ENCODE peak calls at places on chromosome 9, in seven cellular contexts. One of them, this sample, is unnamed.

GRCh38 chr9:76873821-76874220 is 32.1 kb downstream of the PRUNE2 start:
- DNase-seq in pancreas: no peak
- DNase-seq in heart left ventricle: no peak
- DNase-seq in PC-9: no peak
- DNase-seq in uterus: no peak
- DNase-seq in cardiac muscle cell: no peak
- DNase-seq in breast epithelium: no peak
- DNase-seq in this sample: no peak

GRCh38 chr9:89687216-89687615 is 82.4 kb downstream of the GADD45G start:
- DNase-seq in pancreas: no peak
- DNase-seq in heart left ventricle: no peak
- DNase-seq in PC-9: no peak
- DNase-seq in uterus: no peak
- DNase-seq in cardiac muscle cell: no peak
- DNase-seq in breast epithelium: no peak
- DNase-seq in this sample: no peak

GRCh38 chr9:131174681-131175239 is 49.4 kb downstream of the NUP214 start:
- DNase-seq in pancreas: no peak
- DNase-seq in heart left ventricle: no peak
- DNase-seq in PC-9: no peak
- DNase-seq in uterus: no peak
- DNase-seq in cardiac muscle cell: no peak
- DNase-seq in breast epithelium: no peak
- DNase-seq in this sample: no peak

GRCh38 chr9:98998441-98999151 is 54.9 kb downstream of the COL15A1 start:
- DNase-seq in pancreas: peak; percentile 76
- DNase-seq in heart left ventricle: peak; percentile 92
- DNase-seq in PC-9: peak; percentile 67
- DNase-seq in uterus: peak; percentile 86
- DNase-seq in cardiac muscle cell: peak; percentile 87
- DNase-seq in breast epithelium: peak; percentile 76
- DNase-seq in this sample: peak; percentile 74

GRCh38 chr9:519579-519978 is 304.9 kb downstream of the DOCK8 start:
- DNase-seq in pancreas: no peak
- DNase-seq in heart left ventricle: no peak
- DNase-seq in PC-9: no peak
- DNase-seq in uterus: no peak
- DNase-seq in cardiac muscle cell: no peak
- DNase-seq in breast epithelium: no peak
- DNase-seq in this sample: no peak

GRCh38 chr9:90991953-90992352 is 190.3 kb downstream of the SYK start:
- DNase-seq in pancreas: no peak
- DNase-seq in heart left ventricle: no peak
- DNase-seq in PC-9: no peak
- DNase-seq in uterus: no peak
- DNase-seq in cardiac muscle cell: peak; percentile 18
- DNase-seq in breast epithelium: no peak
- DNase-seq in this sample: no peak

GRCh38 chr9:114238471-114238870 is 83.1 kb downstream of the COL27A1 start:
- DNase-seq in pancreas: no peak
- DNase-seq in heart left ventricle: no peak
- DNase-seq in PC-9: no peak
- DNase-seq in uterus: peak; percentile 37
- DNase-seq in cardiac muscle cell: peak; percentile 57
- DNase-seq in breast epithelium: no peak
- DNase-seq in this sample: no peak

GRCh38 chr9:105118646-105119045 is 125.8 kb upstream of the SLC44A1 start:
- DNase-seq in pancreas: no peak
- DNase-seq in heart left ventricle: no peak
- DNase-seq in PC-9: peak; percentile 43
- DNase-seq in uterus: no peak
- DNase-seq in cardiac muscle cell: no peak
- DNase-seq in breast epithelium: no peak
- DNase-seq in this sample: no peak

GRCh38 chr9:36961568-36962360 is 72.3 kb downstream of the PAX5 start:
- DNase-seq in pancreas: no peak
- DNase-seq in heart left ventricle: no peak
- DNase-seq in PC-9: no peak
- DNase-seq in uterus: no peak
- DNase-seq in cardiac muscle cell: peak; percentile 23
- DNase-seq in breast epithelium: no peak
- DNase-seq in this sample: no peak

GRCh38 chr9:71752928-71753327 is 15.4 kb downstream of the CEMIP2 start:
- DNase-seq in pancreas: no peak
- DNase-seq in heart left ventricle: no peak
- DNase-seq in PC-9: no peak
- DNase-seq in uterus: no peak
- DNase-seq in cardiac muscle cell: no peak
- DNase-seq in breast epithelium: no peak
- DNase-seq in this sample: no peak

GRCh38 chr9:99400184-99400731 is 178.2 kb downstream of the SEC61B start:
- DNase-seq in pancreas: no peak
- DNase-seq in heart left ventricle: peak; percentile 70
- DNase-seq in PC-9: no peak
- DNase-seq in uterus: no peak
- DNase-seq in cardiac muscle cell: no peak
- DNase-seq in breast epithelium: no peak
- DNase-seq in this sample: no peak

GRCh38 chr9:88251903-88252302 is 113.6 kb upstream of the SPATA31C2 start:
- DNase-seq in pancreas: no peak
- DNase-seq in heart left ventricle: no peak
- DNase-seq in PC-9: no peak
- DNase-seq in uterus: no peak
- DNase-seq in cardiac muscle cell: no peak
- DNase-seq in breast epithelium: no peak
- DNase-seq in this sample: no peak

GRCh38 chr9:111114486-111114885 is 76.2 kb upstream of the LPAR1 start:
- DNase-seq in pancreas: no peak
- DNase-seq in heart left ventricle: no peak
- DNase-seq in PC-9: no peak
- DNase-seq in uterus: no peak
- DNase-seq in cardiac muscle cell: no peak
- DNase-seq in breast epithelium: no peak
- DNase-seq in this sample: no peak

GRCh38 chr9:27247756-27248155 is 49.2 kb downstream of the EQTN start:
- DNase-seq in pancreas: peak; percentile 15
- DNase-seq in heart left ventricle: no peak
- DNase-seq in PC-9: peak; percentile 50
- DNase-seq in uterus: no peak
- DNase-seq in cardiac muscle cell: peak; percentile 82
- DNase-seq in breast epithelium: no peak
- DNase-seq in this sample: peak; percentile 52

GRCh38 chr9:297104-297794 is 82.6 kb downstream of the DOCK8 start:
- DNase-seq in pancreas: peak; percentile 20
- DNase-seq in heart left ventricle: no peak
- DNase-seq in PC-9: peak; percentile 28
- DNase-seq in uterus: no peak
- DNase-seq in cardiac muscle cell: no peak
- DNase-seq in breast epithelium: peak; percentile 63
- DNase-seq in this sample: no peak

GRCh38 chr9:74951725-74952151 is 974 bp downstream of the C9orf40 start:
- DNase-seq in pancreas: peak; percentile 43
- DNase-seq in heart left ventricle: peak; percentile 80
- DNase-seq in PC-9: peak; percentile 37
- DNase-seq in uterus: peak; percentile 47
- DNase-seq in cardiac muscle cell: peak; percentile 39
- DNase-seq in breast epithelium: peak; percentile 57
- DNase-seq in this sample: peak; percentile 43

GRCh38 chr9:89953824-89954223 is 349.0 kb downstream of the GADD45G start:
- DNase-seq in pancreas: no peak
- DNase-seq in heart left ventricle: no peak
- DNase-seq in PC-9: no peak
- DNase-seq in uterus: no peak
- DNase-seq in cardiac muscle cell: no peak
- DNase-seq in breast epithelium: no peak
- DNase-seq in this sample: no peak

GRCh38 chr9:136036050-136036449 is 59.0 kb downstream of the NACC2 start:
- DNase-seq in pancreas: no peak
- DNase-seq in heart left ventricle: no peak
- DNase-seq in PC-9: no peak
- DNase-seq in uterus: no peak
- DNase-seq in cardiac muscle cell: no peak
- DNase-seq in breast epithelium: no peak
- DNase-seq in this sample: no peak

GRCh38 chr9:5947912-5948311 is 57.2 kb downstream of the MLANA start:
- DNase-seq in pancreas: no peak
- DNase-seq in heart left ventricle: no peak
- DNase-seq in PC-9: peak; percentile 2
- DNase-seq in uterus: no peak
- DNase-seq in cardiac muscle cell: peak; percentile 5
- DNase-seq in breast epithelium: no peak
- DNase-seq in this sample: no peak

GRCh38 chr9:83508072-83508471 is 30.1 kb downstream of the FRMD3 start:
- DNase-seq in pancreas: no peak
- DNase-seq in heart left ventricle: no peak
- DNase-seq in PC-9: no peak
- DNase-seq in uterus: no peak
- DNase-seq in cardiac muscle cell: peak; percentile 12
- DNase-seq in breast epithelium: no peak
- DNase-seq in this sample: no peak

GRCh38 chr9:109507421-109507838 is 9.3 kb upstream of the PTPN3 start:
- DNase-seq in pancreas: no peak
- DNase-seq in heart left ventricle: no peak
- DNase-seq in PC-9: no peak
- DNase-seq in uterus: no peak
- DNase-seq in cardiac muscle cell: peak; percentile 92
- DNase-seq in breast epithelium: no peak
- DNase-seq in this sample: peak; percentile 40

GRCh38 chr9:88936668-88937067 is 54.6 kb upstream of the S1PR3 start:
- DNase-seq in pancreas: no peak
- DNase-seq in heart left ventricle: no peak
- DNase-seq in PC-9: no peak
- DNase-seq in uterus: peak; percentile 48
- DNase-seq in cardiac muscle cell: no peak
- DNase-seq in breast epithelium: no peak
- DNase-seq in this sample: no peak

GRCh38 chr9:113155911-113156559 is 5.2 kb downstream of the SLC31A2 start:
- DNase-seq in pancreas: peak; percentile 36
- DNase-seq in heart left ventricle: no peak
- DNase-seq in PC-9: no peak
- DNase-seq in uterus: no peak
- DNase-seq in cardiac muscle cell: no peak
- DNase-seq in breast epithelium: no peak
- DNase-seq in this sample: no peak

DNA sequence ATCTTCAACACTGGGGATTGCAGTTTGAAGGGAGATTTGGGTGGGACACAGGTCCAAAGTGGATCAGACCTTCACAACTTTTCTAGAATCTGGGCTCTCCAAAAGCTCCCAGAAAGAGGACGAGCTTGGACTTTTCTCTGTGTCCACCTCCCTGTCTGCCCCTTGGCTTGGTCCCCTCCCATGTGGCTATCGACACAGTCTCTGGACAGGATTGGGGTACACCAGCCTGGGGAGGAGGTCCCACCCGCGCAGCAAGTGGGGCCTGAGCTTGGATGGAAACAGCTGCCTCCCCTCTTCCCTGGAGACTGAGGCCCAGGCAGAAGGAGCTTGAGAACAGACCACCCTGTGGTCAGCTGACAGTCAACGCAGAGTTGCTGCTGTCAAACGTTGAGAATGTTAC is 84.6 kb upstream of the FCN1 start:
- DNase-seq in pancreas: no peak
- DNase-seq in heart left ventricle: no peak
- DNase-seq in PC-9: no peak
- DNase-seq in uterus: no peak
- DNase-seq in cardiac muscle cell: no peak
- DNase-seq in breast epithelium: no peak
- DNase-seq in this sample: no peak
- H3K9me3 ChIP-seq in pancreas: no peaks in the 10 kb centered on the region
- H3K9me3 ChIP-seq in heart left ventricle: peaks cover 12% of the 10 kb centered on the region
- H3K9me3 ChIP-seq in PC-9: peaks cover 5% of the 10 kb centered on the region
- H3K9me3 ChIP-seq in uterus: no peaks in the 10 kb centered on the region
- H3K9me3 ChIP-seq in cardiac muscle cell: no peaks in the 10 kb centered on the region
- H3K9me3 ChIP-seq in breast epithelium: no peaks in the 10 kb centered on the region
- H3K9me3 ChIP-seq in this sample: no peaks in the 10 kb centered on the region

GRCh38 chr9:137311171-137311970 is 9.3 kb upstream of the NRARP start:
- DNase-seq in pancreas: peak; percentile 96
- DNase-seq in heart left ventricle: peak; percentile 66
- DNase-seq in PC-9: peak; percentile 99
- DNase-seq in uterus: no peak
- DNase-seq in cardiac muscle cell: no peak
- DNase-seq in breast epithelium: peak; percentile 80
- DNase-seq in this sample: no peak
- H3K27ac ChIP-seq in pancreas: peak overlapping the region; percentile 94
- H3K27ac ChIP-seq in heart left ventricle: no peak overlapping the region
- H3K27ac ChIP-seq in PC-9: peak overlapping the region; percentile 96
- H3K27ac ChIP-seq in uterus: no peak overlapping the region
- H3K27ac ChIP-seq in cardiac muscle cell: no peak overlapping the region
- H3K27ac ChIP-seq in breast epithelium: peak overlapping the region; percentile 81
- H3K27ac ChIP-seq in this sample: no peak overlapping the region

GRCh38 chr9:137075275-137075775 is 2.0 kb upstream of the UAP1L1 start:
- DNase-seq in pancreas: no peak
- DNase-seq in heart left ventricle: no peak
- DNase-seq in PC-9: no peak
- DNase-seq in uterus: no peak
- DNase-seq in cardiac muscle cell: no peak
- DNase-seq in breast epithelium: no peak
- DNase-seq in this sample: no peak

GRCh38 chr9:137074657-137075274 is 2.6 kb upstream of the UAP1L1 start:
- DNase-seq in pancreas: no peak
- DNase-seq in heart left ventricle: no peak
- DNase-seq in PC-9: no peak
- DNase-seq in uterus: no peak
- DNase-seq in cardiac muscle cell: no peak
- DNase-seq in breast epithelium: no peak
- DNase-seq in this sample: no peak

GRCh38 chr9:137077010-137077747 is at the start of gene UAP1L1:
- DNase-seq in pancreas: peak; percentile 83
- DNase-seq in heart left ventricle: peak; percentile 93
- DNase-seq in PC-9: peak; percentile 55
- DNase-seq in uterus: peak; percentile 63
- DNase-seq in cardiac muscle cell: peak; percentile 65
- DNase-seq in breast epithelium: no peak
- DNase-seq in this sample: peak; percentile 89

GRCh38 chr9:137077758-137078693 is 709 bp downstream of the UAP1L1 start:
- DNase-seq in pancreas: peak; percentile 31
- DNase-seq in heart left ventricle: peak; percentile 77
- DNase-seq in PC-9: no peak
- DNase-seq in uterus: peak; percentile 26
- DNase-seq in cardiac muscle cell: peak; percentile 13
- DNase-seq in breast epithelium: no peak
- DNase-seq in this sample: peak; percentile 55

GRCh38 chr9:137076636-137077009 is 694 bp upstream of the UAP1L1 start:
- DNase-seq in pancreas: no peak
- DNase-seq in heart left ventricle: no peak
- DNase-seq in PC-9: no peak
- DNase-seq in uterus: no peak
- DNase-seq in cardiac muscle cell: no peak
- DNase-seq in breast epithelium: no peak
- DNase-seq in this sample: peak; percentile 50
- H3K4me3 ChIP-seq in pancreas: no peak overlapping the region
- H3K4me3 ChIP-seq in heart left ventricle: peak overlapping the region; percentile 83
- H3K4me3 ChIP-seq in PC-9: no peak overlapping the region
- H3K4me3 ChIP-seq in uterus: peak overlapping the region; percentile 41
- H3K4me3 ChIP-seq in cardiac muscle cell: peak overlapping the region; percentile 40
- H3K4me3 ChIP-seq in breast epithelium: peak overlapping the region; percentile 82
- H3K4me3 ChIP-seq in this sample: no peak overlapping the region

DNA sequence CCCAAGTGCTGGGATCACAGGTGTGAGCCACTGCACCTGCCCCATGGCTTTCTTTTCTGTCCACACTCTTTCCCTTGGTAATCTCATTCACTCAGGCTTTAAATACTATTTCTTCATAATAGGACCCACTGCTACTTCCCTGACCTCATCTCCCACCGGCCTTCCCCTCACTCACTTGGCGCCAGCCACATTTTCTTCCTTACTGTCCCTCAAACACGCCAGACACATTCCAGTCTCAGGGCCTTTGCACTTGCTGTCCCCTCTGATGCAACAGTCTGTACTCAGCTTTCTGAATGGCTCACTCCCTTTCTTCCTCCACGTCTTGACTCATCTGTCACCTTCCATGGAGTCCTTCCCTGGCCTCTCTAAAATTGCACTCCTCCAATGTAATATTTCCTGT is 111.1 kb upstream of the MVB12B start:
- DNase-seq in pancreas: no peak
- DNase-seq in heart left ventricle: no peak
- DNase-seq in PC-9: no peak
- DNase-seq in uterus: no peak
- DNase-seq in cardiac muscle cell: no peak
- DNase-seq in breast epithelium: no peak
- DNase-seq in this sample: no peak
- H3K9me3 ChIP-seq in pancreas: no peaks in the 10 kb centered on the region
- H3K9me3 ChIP-seq in heart left ventricle: peaks cover 14% of the 10 kb centered on the region
- H3K9me3 ChIP-seq in PC-9: no peaks in the 10 kb centered on the region
- H3K9me3 ChIP-seq in uterus: no peaks in the 10 kb centered on the region
- H3K9me3 ChIP-seq in cardiac muscle cell: no peaks in the 10 kb centered on the region
- H3K9me3 ChIP-seq in breast epithelium: peaks cover 8% of the 10 kb centered on the region
- H3K9me3 ChIP-seq in this sample: no peaks in the 10 kb centered on the region